ENCODE peak calls at places on chromosomes 16 and 17, in nine cellular contexts. One of them, this sample, is unnamed.

GRCh38 chr17:42744283-42744805 is 496 bp downstream of the EZH1 start:
- DNase-seq in globus pallidus: peak; percentile 57
- DNase-seq in stomach: peak; percentile 76
- DNase-seq in MCF 10A: peak; percentile 64
- DNase-seq in activated T-helper 9 cell treated with anti-CD3 and anti-CD28 coated beads, Interleukin-2, amount 50 U/mL, for 16 hours: peak; percentile 65
- DNase-seq in lower lobe of right lung: peak; percentile 86
- DNase-seq in pancreas: peak; percentile 82
- DNase-seq in activated CD4-positive, alpha-beta T cell treated with anti-CD3 and anti-CD28 coated beads, Interleukin-2, amount 10 ng/mL, durations not matched to agents 24 days and 14 days: no peak
- DNase-seq in neural progenitor cell: no peak
- DNase-seq in this sample: peak; percentile 94

GRCh38 chr17:79301469-79301868 is 226.8 kb downstream of the ENGASE start:
- DNase-seq in globus pallidus: no peak
- DNase-seq in stomach: no peak
- DNase-seq in MCF 10A: no peak
- DNase-seq in activated T-helper 9 cell treated with anti-CD3 and anti-CD28 coated beads, Interleukin-2, amount 50 U/mL, for 16 hours: no peak
- DNase-seq in lower lobe of right lung: no peak
- DNase-seq in pancreas: no peak
- DNase-seq in activated CD4-positive, alpha-beta T cell treated with anti-CD3 and anti-CD28 coated beads, Interleukin-2, amount 10 ng/mL, durations not matched to agents 24 days and 14 days: no peak
- DNase-seq in neural progenitor cell: no peak
- DNase-seq in this sample: no peak

GRCh38 chr17:17435323-17435722 is 41.5 kb upstream of the MED9 start:
- DNase-seq in globus pallidus: no peak
- DNase-seq in stomach: no peak
- DNase-seq in MCF 10A: peak; percentile 55
- DNase-seq in activated T-helper 9 cell treated with anti-CD3 and anti-CD28 coated beads, Interleukin-2, amount 50 U/mL, for 16 hours: no peak
- DNase-seq in lower lobe of right lung: peak; percentile 14
- DNase-seq in pancreas: no peak
- DNase-seq in activated CD4-positive, alpha-beta T cell treated with anti-CD3 and anti-CD28 coated beads, Interleukin-2, amount 10 ng/mL, durations not matched to agents 24 days and 14 days: no peak
- DNase-seq in neural progenitor cell: no peak
- DNase-seq in this sample: peak; percentile 57

GRCh38 chr16:81457326-81458133 is 12.9 kb downstream of the CMIP start:
- DNase-seq in globus pallidus: no peak
- DNase-seq in stomach: no peak
- DNase-seq in MCF 10A: peak; percentile 51
- DNase-seq in activated T-helper 9 cell treated with anti-CD3 and anti-CD28 coated beads, Interleukin-2, amount 50 U/mL, for 16 hours: no peak
- DNase-seq in lower lobe of right lung: no peak
- DNase-seq in pancreas: no peak
- DNase-seq in activated CD4-positive, alpha-beta T cell treated with anti-CD3 and anti-CD28 coated beads, Interleukin-2, amount 10 ng/mL, durations not matched to agents 24 days and 14 days: no peak
- DNase-seq in neural progenitor cell: no peak
- DNase-seq in this sample: no peak

GRCh38 chr17:78107976-78108725 is 20.4 kb downstream of the TMC6 start:
- DNase-seq in globus pallidus: no peak
- DNase-seq in stomach: no peak
- DNase-seq in MCF 10A: no peak
- DNase-seq in activated T-helper 9 cell treated with anti-CD3 and anti-CD28 coated beads, Interleukin-2, amount 50 U/mL, for 16 hours: no peak
- DNase-seq in lower lobe of right lung: no peak
- DNase-seq in pancreas: no peak
- DNase-seq in activated CD4-positive, alpha-beta T cell treated with anti-CD3 and anti-CD28 coated beads, Interleukin-2, amount 10 ng/mL, durations not matched to agents 24 days and 14 days: no peak
- DNase-seq in neural progenitor cell: no peak
- DNase-seq in this sample: no peak

GRCh38 chr17:62705116-62705515 is 77.6 kb downstream of the MRC2 start:
- DNase-seq in globus pallidus: peak; percentile 57
- DNase-seq in stomach: peak; percentile 34
- DNase-seq in MCF 10A: no peak
- DNase-seq in activated T-helper 9 cell treated with anti-CD3 and anti-CD28 coated beads, Interleukin-2, amount 50 U/mL, for 16 hours: no peak
- DNase-seq in lower lobe of right lung: no peak
- DNase-seq in pancreas: no peak
- DNase-seq in activated CD4-positive, alpha-beta T cell treated with anti-CD3 and anti-CD28 coated beads, Interleukin-2, amount 10 ng/mL, durations not matched to agents 24 days and 14 days: no peak
- DNase-seq in neural progenitor cell: peak; percentile 30
- DNase-seq in this sample: no peak

GRCh38 chr16:72884573-72884972 is 163.4 kb downstream of the ZFHX3 start:
- DNase-seq in globus pallidus: no peak
- DNase-seq in stomach: no peak
- DNase-seq in MCF 10A: no peak
- DNase-seq in activated T-helper 9 cell treated with anti-CD3 and anti-CD28 coated beads, Interleukin-2, amount 50 U/mL, for 16 hours: no peak
- DNase-seq in lower lobe of right lung: no peak
- DNase-seq in pancreas: no peak
- DNase-seq in activated CD4-positive, alpha-beta T cell treated with anti-CD3 and anti-CD28 coated beads, Interleukin-2, amount 10 ng/mL, durations not matched to agents 24 days and 14 days: no peak
- DNase-seq in neural progenitor cell: no peak
- DNase-seq in this sample: no peak

GRCh38 chr17:69223809-69224208 is 4.8 kb downstream of the ABCA10 start:
- DNase-seq in globus pallidus: no peak
- DNase-seq in stomach: no peak
- DNase-seq in MCF 10A: no peak
- DNase-seq in activated T-helper 9 cell treated with anti-CD3 and anti-CD28 coated beads, Interleukin-2, amount 50 U/mL, for 16 hours: no peak
- DNase-seq in lower lobe of right lung: no peak
- DNase-seq in pancreas: no peak
- DNase-seq in activated CD4-positive, alpha-beta T cell treated with anti-CD3 and anti-CD28 coated beads, Interleukin-2, amount 10 ng/mL, durations not matched to agents 24 days and 14 days: no peak
- DNase-seq in neural progenitor cell: no peak
- DNase-seq in this sample: no peak

GRCh38 chr16:85903576-85903975 is 4.6 kb downstream of the IRF8 start:
- DNase-seq in globus pallidus: no peak
- DNase-seq in stomach: no peak
- DNase-seq in MCF 10A: no peak
- DNase-seq in activated T-helper 9 cell treated with anti-CD3 and anti-CD28 coated beads, Interleukin-2, amount 50 U/mL, for 16 hours: no peak
- DNase-seq in lower lobe of right lung: no peak
- DNase-seq in pancreas: no peak
- DNase-seq in activated CD4-positive, alpha-beta T cell treated with anti-CD3 and anti-CD28 coated beads, Interleukin-2, amount 10 ng/mL, durations not matched to agents 24 days and 14 days: no peak
- DNase-seq in neural progenitor cell: no peak
- DNase-seq in this sample: no peak

GRCh38 chr16:59259074-59259963 is 525.2 kb upstream of the GOT2 start:
- DNase-seq in globus pallidus: no peak
- DNase-seq in stomach: no peak
- DNase-seq in MCF 10A: no peak
- DNase-seq in activated T-helper 9 cell treated with anti-CD3 and anti-CD28 coated beads, Interleukin-2, amount 50 U/mL, for 16 hours: no peak
- DNase-seq in lower lobe of right lung: no peak
- DNase-seq in pancreas: no peak
- DNase-seq in activated CD4-positive, alpha-beta T cell treated with anti-CD3 and anti-CD28 coated beads, Interleukin-2, amount 10 ng/mL, durations not matched to agents 24 days and 14 days: peak; percentile 72
- DNase-seq in neural progenitor cell: no peak
- DNase-seq in this sample: peak; percentile 47

GRCh38 chr16:57262841-57263584 is 18.0 kb downstream of the ARL2BP start:
- DNase-seq in globus pallidus: peak; percentile 85
- DNase-seq in stomach: peak; percentile 59
- DNase-seq in MCF 10A: no peak
- DNase-seq in activated T-helper 9 cell treated with anti-CD3 and anti-CD28 coated beads, Interleukin-2, amount 50 U/mL, for 16 hours: no peak
- DNase-seq in lower lobe of right lung: peak; percentile 47
- DNase-seq in pancreas: peak; percentile 46
- DNase-seq in activated CD4-positive, alpha-beta T cell treated with anti-CD3 and anti-CD28 coated beads, Interleukin-2, amount 10 ng/mL, durations not matched to agents 24 days and 14 days: no peak
- DNase-seq in neural progenitor cell: no peak
- DNase-seq in this sample: no peak

GRCh38 chr16:87297918-87298631 is 19.1 kb downstream of the C16orf95 start:
- DNase-seq in globus pallidus: no peak
- DNase-seq in stomach: no peak
- DNase-seq in MCF 10A: peak; percentile 39
- DNase-seq in activated T-helper 9 cell treated with anti-CD3 and anti-CD28 coated beads, Interleukin-2, amount 50 U/mL, for 16 hours: no peak
- DNase-seq in lower lobe of right lung: no peak
- DNase-seq in pancreas: no peak
- DNase-seq in activated CD4-positive, alpha-beta T cell treated with anti-CD3 and anti-CD28 coated beads, Interleukin-2, amount 10 ng/mL, durations not matched to agents 24 days and 14 days: peak; percentile 82
- DNase-seq in neural progenitor cell: peak; percentile 85
- DNase-seq in this sample: peak; percentile 79

GRCh38 chr17:63478814-63479494 is 2.1 kb downstream of the ACE start:
- DNase-seq in globus pallidus: peak; percentile 24
- DNase-seq in stomach: peak; percentile 88
- DNase-seq in MCF 10A: peak; percentile 91
- DNase-seq in activated T-helper 9 cell treated with anti-CD3 and anti-CD28 coated beads, Interleukin-2, amount 50 U/mL, for 16 hours: peak; percentile 66
- DNase-seq in lower lobe of right lung: peak; percentile 83
- DNase-seq in pancreas: peak; percentile 80
- DNase-seq in activated CD4-positive, alpha-beta T cell treated with anti-CD3 and anti-CD28 coated beads, Interleukin-2, amount 10 ng/mL, durations not matched to agents 24 days and 14 days: peak; percentile 94
- DNase-seq in neural progenitor cell: peak; percentile 86
- DNase-seq in this sample: peak; percentile 92

GRCh38 chr17:17836818-17837379 is at the start of gene SREBF1:
- DNase-seq in globus pallidus: peak; percentile 75
- DNase-seq in stomach: peak; percentile 61
- DNase-seq in MCF 10A: peak; percentile 64
- DNase-seq in activated T-helper 9 cell treated with anti-CD3 and anti-CD28 coated beads, Interleukin-2, amount 50 U/mL, for 16 hours: peak; percentile 55
- DNase-seq in lower lobe of right lung: peak; percentile 73
- DNase-seq in pancreas: no peak
- DNase-seq in activated CD4-positive, alpha-beta T cell treated with anti-CD3 and anti-CD28 coated beads, Interleukin-2, amount 10 ng/mL, durations not matched to agents 24 days and 14 days: peak; percentile 91
- DNase-seq in neural progenitor cell: peak; percentile 94
- DNase-seq in this sample: peak; percentile 82

GRCh38 chr17:34726536-34727384 is 147.4 kb downstream of the TMEM132E start:
- DNase-seq in globus pallidus: no peak
- DNase-seq in stomach: no peak
- DNase-seq in MCF 10A: no peak
- DNase-seq in activated T-helper 9 cell treated with anti-CD3 and anti-CD28 coated beads, Interleukin-2, amount 50 U/mL, for 16 hours: no peak
- DNase-seq in lower lobe of right lung: no peak
- DNase-seq in pancreas: no peak
- DNase-seq in activated CD4-positive, alpha-beta T cell treated with anti-CD3 and anti-CD28 coated beads, Interleukin-2, amount 10 ng/mL, durations not matched to agents 24 days and 14 days: no peak
- DNase-seq in neural progenitor cell: no peak
- DNase-seq in this sample: peak; percentile 65

GRCh38 chr16:53356478-53357207 is 77.6 kb upstream of the RBL2 start:
- DNase-seq in globus pallidus: no peak
- DNase-seq in stomach: no peak
- DNase-seq in MCF 10A: no peak
- DNase-seq in activated T-helper 9 cell treated with anti-CD3 and anti-CD28 coated beads, Interleukin-2, amount 50 U/mL, for 16 hours: no peak
- DNase-seq in lower lobe of right lung: no peak
- DNase-seq in pancreas: no peak
- DNase-seq in activated CD4-positive, alpha-beta T cell treated with anti-CD3 and anti-CD28 coated beads, Interleukin-2, amount 10 ng/mL, durations not matched to agents 24 days and 14 days: no peak
- DNase-seq in neural progenitor cell: peak; percentile 42
- DNase-seq in this sample: peak; percentile 7

GRCh38 chr17:49365667-49366066 is 3.6 kb upstream of the ZNF652 start:
- DNase-seq in globus pallidus: peak; percentile 79
- DNase-seq in stomach: no peak
- DNase-seq in MCF 10A: no peak
- DNase-seq in activated T-helper 9 cell treated with anti-CD3 and anti-CD28 coated beads, Interleukin-2, amount 50 U/mL, for 16 hours: peak; percentile 20
- DNase-seq in lower lobe of right lung: no peak
- DNase-seq in pancreas: no peak
- DNase-seq in activated CD4-positive, alpha-beta T cell treated with anti-CD3 and anti-CD28 coated beads, Interleukin-2, amount 10 ng/mL, durations not matched to agents 24 days and 14 days: peak; percentile 72
- DNase-seq in neural progenitor cell: peak; percentile 61
- DNase-seq in this sample: peak; percentile 71

GRCh38 chr17:48552453-48553189 is 7.7 kb upstream of the HOXB2 start:
- DNase-seq in globus pallidus: no peak
- DNase-seq in stomach: no peak
- DNase-seq in MCF 10A: no peak
- DNase-seq in activated T-helper 9 cell treated with anti-CD3 and anti-CD28 coated beads, Interleukin-2, amount 50 U/mL, for 16 hours: no peak
- DNase-seq in lower lobe of right lung: no peak
- DNase-seq in pancreas: no peak
- DNase-seq in activated CD4-positive, alpha-beta T cell treated with anti-CD3 and anti-CD28 coated beads, Interleukin-2, amount 10 ng/mL, durations not matched to agents 24 days and 14 days: no peak
- DNase-seq in neural progenitor cell: peak; percentile 36
- DNase-seq in this sample: no peak

GRCh38 chr17:31808521-31808920 is 50.5 kb downstream of the COPRS start:
- DNase-seq in globus pallidus: no peak
- DNase-seq in stomach: no peak
- DNase-seq in MCF 10A: no peak
- DNase-seq in activated T-helper 9 cell treated with anti-CD3 and anti-CD28 coated beads, Interleukin-2, amount 50 U/mL, for 16 hours: no peak
- DNase-seq in lower lobe of right lung: no peak
- DNase-seq in pancreas: no peak
- DNase-seq in activated CD4-positive, alpha-beta T cell treated with anti-CD3 and anti-CD28 coated beads, Interleukin-2, amount 10 ng/mL, durations not matched to agents 24 days and 14 days: no peak
- DNase-seq in neural progenitor cell: no peak
- DNase-seq in this sample: no peak

GRCh38 chr17:19347323-19348080 is 15.0 kb downstream of the B9D1 start:
- DNase-seq in globus pallidus: no peak
- DNase-seq in stomach: no peak
- DNase-seq in MCF 10A: no peak
- DNase-seq in activated T-helper 9 cell treated with anti-CD3 and anti-CD28 coated beads, Interleukin-2, amount 50 U/mL, for 16 hours: no peak
- DNase-seq in lower lobe of right lung: no peak
- DNase-seq in pancreas: no peak
- DNase-seq in activated CD4-positive, alpha-beta T cell treated with anti-CD3 and anti-CD28 coated beads, Interleukin-2, amount 10 ng/mL, durations not matched to agents 24 days and 14 days: no peak
- DNase-seq in neural progenitor cell: no peak
- DNase-seq in this sample: no peak

GRCh38 chr17:77948690-77949114 is 9.8 kb upstream of the TNRC6C start:
- DNase-seq in globus pallidus: peak; percentile 83
- DNase-seq in stomach: no peak
- DNase-seq in MCF 10A: peak; percentile 50
- DNase-seq in activated T-helper 9 cell treated with anti-CD3 and anti-CD28 coated beads, Interleukin-2, amount 50 U/mL, for 16 hours: no peak
- DNase-seq in lower lobe of right lung: no peak
- DNase-seq in pancreas: no peak
- DNase-seq in activated CD4-positive, alpha-beta T cell treated with anti-CD3 and anti-CD28 coated beads, Interleukin-2, amount 10 ng/mL, durations not matched to agents 24 days and 14 days: no peak
- DNase-seq in neural progenitor cell: peak; percentile 66
- DNase-seq in this sample: peak; percentile 78

GRCh38 chr17:16517477-16517876 is 25.5 kb upstream of the LRRC75A start:
- DNase-seq in globus pallidus: no peak
- DNase-seq in stomach: no peak
- DNase-seq in MCF 10A: no peak
- DNase-seq in activated T-helper 9 cell treated with anti-CD3 and anti-CD28 coated beads, Interleukin-2, amount 50 U/mL, for 16 hours: no peak
- DNase-seq in lower lobe of right lung: no peak
- DNase-seq in pancreas: no peak
- DNase-seq in activated CD4-positive, alpha-beta T cell treated with anti-CD3 and anti-CD28 coated beads, Interleukin-2, amount 10 ng/mL, durations not matched to agents 24 days and 14 days: no peak
- DNase-seq in neural progenitor cell: no peak
- DNase-seq in this sample: no peak

GRCh38 chr16:50642349-50642748 is 38.8 kb downstream of the SNX20 start:
- DNase-seq in globus pallidus: no peak
- DNase-seq in stomach: no peak
- DNase-seq in MCF 10A: no peak
- DNase-seq in activated T-helper 9 cell treated with anti-CD3 and anti-CD28 coated beads, Interleukin-2, amount 50 U/mL, for 16 hours: no peak
- DNase-seq in lower lobe of right lung: no peak
- DNase-seq in pancreas: no peak
- DNase-seq in activated CD4-positive, alpha-beta T cell treated with anti-CD3 and anti-CD28 coated beads, Interleukin-2, amount 10 ng/mL, durations not matched to agents 24 days and 14 days: no peak
- DNase-seq in neural progenitor cell: no peak
- DNase-seq in this sample: no peak

GRCh38 chr17:31293586-31293985 is 3.5 kb downstream of the OMG start:
- DNase-seq in globus pallidus: no peak
- DNase-seq in stomach: no peak
- DNase-seq in MCF 10A: no peak
- DNase-seq in activated T-helper 9 cell treated with anti-CD3 and anti-CD28 coated beads, Interleukin-2, amount 50 U/mL, for 16 hours: no peak
- DNase-seq in lower lobe of right lung: no peak
- DNase-seq in pancreas: no peak
- DNase-seq in activated CD4-positive, alpha-beta T cell treated with anti-CD3 and anti-CD28 coated beads, Interleukin-2, amount 10 ng/mL, durations not matched to agents 24 days and 14 days: no peak
- DNase-seq in neural progenitor cell: no peak
- DNase-seq in this sample: no peak

GRCh38 chr17:76598004-76598439 is 12.4 kb upstream of the ST6GALNAC2 start:
- DNase-seq in globus pallidus: peak; percentile 84
- DNase-seq in stomach: no peak
- DNase-seq in MCF 10A: no peak
- DNase-seq in activated T-helper 9 cell treated with anti-CD3 and anti-CD28 coated beads, Interleukin-2, amount 50 U/mL, for 16 hours: no peak
- DNase-seq in lower lobe of right lung: no peak
- DNase-seq in pancreas: no peak
- DNase-seq in activated CD4-positive, alpha-beta T cell treated with anti-CD3 and anti-CD28 coated beads, Interleukin-2, amount 10 ng/mL, durations not matched to agents 24 days and 14 days: no peak
- DNase-seq in neural progenitor cell: no peak
- DNase-seq in this sample: no peak

GRCh38 chr17:22090263-22090935 is 398.1 kb downstream of the KCNJ18 start:
- DNase-seq in globus pallidus: no peak
- DNase-seq in stomach: no peak
- DNase-seq in MCF 10A: no peak
- DNase-seq in activated T-helper 9 cell treated with anti-CD3 and anti-CD28 coated beads, Interleukin-2, amount 50 U/mL, for 16 hours: no peak
- DNase-seq in lower lobe of right lung: no peak
- DNase-seq in pancreas: no peak
- DNase-seq in activated CD4-positive, alpha-beta T cell treated with anti-CD3 and anti-CD28 coated beads, Interleukin-2, amount 10 ng/mL, durations not matched to agents 24 days and 14 days: no peak
- DNase-seq in neural progenitor cell: no peak
- DNase-seq in this sample: no peak

GRCh38 chr17:79991140-79991923 is 44.3 kb downstream of the TBC1D16 start:
- DNase-seq in globus pallidus: peak; percentile 75
- DNase-seq in stomach: peak; percentile 90
- DNase-seq in MCF 10A: peak; percentile 75
- DNase-seq in activated T-helper 9 cell treated with anti-CD3 and anti-CD28 coated beads, Interleukin-2, amount 50 U/mL, for 16 hours: peak; percentile 73
- DNase-seq in lower lobe of right lung: peak; percentile 90
- DNase-seq in pancreas: peak; percentile 82
- DNase-seq in activated CD4-positive, alpha-beta T cell treated with anti-CD3 and anti-CD28 coated beads, Interleukin-2, amount 10 ng/mL, durations not matched to agents 24 days and 14 days: peak; percentile 94
- DNase-seq in neural progenitor cell: peak; percentile 91
- DNase-seq in this sample: peak; percentile 91

GRCh38 chr16:89093602-89094251 is at the start of gene ACSF3:
- DNase-seq in globus pallidus: peak; percentile 27
- DNase-seq in stomach: peak; percentile 72
- DNase-seq in MCF 10A: peak; percentile 36
- DNase-seq in activated T-helper 9 cell treated with anti-CD3 and anti-CD28 coated beads, Interleukin-2, amount 50 U/mL, for 16 hours: peak; percentile 60
- DNase-seq in lower lobe of right lung: peak; percentile 74
- DNase-seq in pancreas: peak; percentile 59
- DNase-seq in activated CD4-positive, alpha-beta T cell treated with anti-CD3 and anti-CD28 coated beads, Interleukin-2, amount 10 ng/mL, durations not matched to agents 24 days and 14 days: peak; percentile 93
- DNase-seq in neural progenitor cell: peak; percentile 65
- DNase-seq in this sample: peak; percentile 63

GRCh38 chr17:1077536-1078061 is 80.7 kb downstream of the TIMM22 start:
- DNase-seq in globus pallidus: no peak
- DNase-seq in stomach: no peak
- DNase-seq in MCF 10A: no peak
- DNase-seq in activated T-helper 9 cell treated with anti-CD3 and anti-CD28 coated beads, Interleukin-2, amount 50 U/mL, for 16 hours: no peak
- DNase-seq in lower lobe of right lung: no peak
- DNase-seq in pancreas: no peak
- DNase-seq in activated CD4-positive, alpha-beta T cell treated with anti-CD3 and anti-CD28 coated beads, Interleukin-2, amount 10 ng/mL, durations not matched to agents 24 days and 14 days: no peak
- DNase-seq in neural progenitor cell: no peak
- DNase-seq in this sample: no peak

GRCh38 chr16:71424626-71425025 is 17.2 kb downstream of the TLE7 start:
- DNase-seq in globus pallidus: no peak
- DNase-seq in stomach: no peak
- DNase-seq in MCF 10A: no peak
- DNase-seq in activated T-helper 9 cell treated with anti-CD3 and anti-CD28 coated beads, Interleukin-2, amount 50 U/mL, for 16 hours: no peak
- DNase-seq in lower lobe of right lung: no peak
- DNase-seq in pancreas: no peak
- DNase-seq in activated CD4-positive, alpha-beta T cell treated with anti-CD3 and anti-CD28 coated beads, Interleukin-2, amount 10 ng/mL, durations not matched to agents 24 days and 14 days: no peak
- DNase-seq in neural progenitor cell: no peak
- DNase-seq in this sample: no peak

GRCh38 chr16:65119905-65120341 is 1.9 kb downstream of the CDH11 start:
- DNase-seq in globus pallidus: peak; percentile 54
- DNase-seq in stomach: no peak
- DNase-seq in MCF 10A: no peak
- DNase-seq in activated T-helper 9 cell treated with anti-CD3 and anti-CD28 coated beads, Interleukin-2, amount 50 U/mL, for 16 hours: no peak
- DNase-seq in lower lobe of right lung: no peak
- DNase-seq in pancreas: no peak
- DNase-seq in activated CD4-positive, alpha-beta T cell treated with anti-CD3 and anti-CD28 coated beads, Interleukin-2, amount 10 ng/mL, durations not matched to agents 24 days and 14 days: no peak
- DNase-seq in neural progenitor cell: peak; percentile 62
- DNase-seq in this sample: no peak

This sample was measured in NCI-H82.